ENCODE peak calls at places on chromosomes 7 and 10, in four cellular contexts. B is K562, P is WTC11, V is GM12878. L is an unnamed sample.

GRCh38 chr7:20408467-20408826 is 77.7 kb downstream of the ITGB8 start:
- DNase-seq in V (no peak), P (no peak), B (no peak), L (no peak)

GRCh38 chr7:48875300-48875916 is 48.9 kb upstream of the CDC14C start:
- DNase-seq in P (peak; percentile 61), B (no peak), V (no peak), L (peak; percentile 15)

GRCh38 chr10:24382045-24382444 is 173.1 kb downstream of the KIAA1217 start:
- DNase-seq in P (no peak), V (no peak), B (no peak), L (no peak)

GRCh38 chr10:127911218-127911866 is 4.4 kb downstream of the PTPRE start:
- DNase-seq in P (no peak), B (no peak), V (no peak), L (no peak)

GRCh38 chr7:28685660-28686417 is 272.3 kb downstream of the TRIL start:
- DNase-seq in B (peak; percentile 38), P (peak; percentile 45), V (no peak), L (peak; percentile 68)

GRCh38 chr7:47688311-47689100 is 106.6 kb upstream of the TNS3 start:
- DNase-seq in P (no peak), B (no peak), V (no peak), L (peak; percentile 50)

GRCh38 chr10:70804424-70804814 is 11.3 kb upstream of the SGPL1 start:
- DNase-seq in P (no peak), V (no peak), B (no peak), L (peak; percentile 51)

GRCh38 chr10:51653025-51653424 is 46.4 kb downstream of the CSTF2T start:
- DNase-seq in B (no peak), V (no peak), P (no peak), L (no peak)

GRCh38 chr10:131213651-131214505 is 97.6 kb downstream of the TCERG1L start:
- DNase-seq in P (no peak), V (no peak), B (no peak), L (no peak)

GRCh38 chr10:50991496-50992355 is 82.6 kb upstream of the PRKG1 start:
- DNase-seq in P (peak; percentile 38), V (no peak), B (no peak), L (no peak)

GRCh38 chr10:14688606-14689005 is 86.1 kb downstream of the FAM107B start:
- DNase-seq in P (no peak), V (no peak), B (no peak), L (no peak)

GRCh38 chr7:5712566-5712965 is 68.9 kb downstream of the RNF216 start:
- DNase-seq in P (no peak), V (no peak), B (no peak), L (no peak)

GRCh38 chr7:88147949-88148348 is 71.9 kb downstream of the SRI start:
- DNase-seq in V (no peak), P (no peak), B (no peak), L (no peak)

GRCh38 chr7:74407958-74408357 is 45.7 kb upstream of the GTF2IRD1 start:
- DNase-seq in P (no peak), B (no peak), V (no peak), L (no peak)

GRCh38 chr7:158280467-158281154 is 307.0 kb downstream of the PTPRN2 start:
- DNase-seq in B (no peak), V (no peak), P (no peak), L (no peak)

GRCh38 chr7:87220734-87221215 is 1.2 kb upstream of the TMEM243 start:
- DNase-seq in B (no peak), P (peak; percentile 17), V (no peak), L (no peak)

GRCh38 chr10:43440782-43441134 is 3.8 kb downstream of the ZNF487 start:
- DNase-seq in B (no peak), V (no peak), P (no peak), L (no peak)
- TF ChIP-seq CREM in B (no peak), V (no peak), P (no peak), L (no peak)

DNA sequence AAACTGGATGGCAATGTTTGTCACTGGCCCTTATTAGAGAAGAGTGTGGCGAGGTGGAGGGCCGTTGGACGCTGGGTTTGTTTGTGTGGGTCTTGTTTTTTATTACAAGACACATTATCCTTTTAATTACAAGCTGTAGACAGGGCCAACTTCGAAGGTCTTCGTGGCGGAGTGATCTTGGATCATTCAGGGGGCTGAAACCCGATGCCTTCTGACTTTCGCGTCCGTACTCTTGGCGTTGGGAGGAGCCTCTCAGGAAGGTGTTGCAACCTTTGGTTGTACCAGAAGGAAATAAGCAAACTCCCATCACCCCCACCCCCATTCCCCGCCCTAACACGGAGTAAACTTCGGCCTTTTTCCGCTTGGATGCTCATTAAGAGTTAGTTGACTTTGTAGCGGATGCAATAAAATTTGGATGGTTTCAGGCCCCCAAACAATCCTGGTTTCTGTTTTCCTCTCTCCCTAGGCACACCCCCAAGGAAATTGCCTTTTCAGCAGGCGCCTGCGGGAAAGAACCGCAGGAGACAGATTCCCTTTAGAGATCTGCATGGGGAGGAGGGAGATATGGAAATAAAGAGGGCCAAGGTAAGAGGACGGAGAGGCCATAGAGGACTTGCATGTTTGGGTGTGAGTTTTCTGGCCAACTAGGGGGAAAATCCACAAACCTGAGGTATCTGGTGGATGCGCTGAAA is 294.5 kb upstream of the NFE2L3 start:
- DNase-seq in B (peak; percentile 47), P (peak; percentile 56), V (no peak), L (no peak)
- TF ChIP-seq CREM in B (no peak), P (no peak), V (no peak), L (no peak)

DNA sequence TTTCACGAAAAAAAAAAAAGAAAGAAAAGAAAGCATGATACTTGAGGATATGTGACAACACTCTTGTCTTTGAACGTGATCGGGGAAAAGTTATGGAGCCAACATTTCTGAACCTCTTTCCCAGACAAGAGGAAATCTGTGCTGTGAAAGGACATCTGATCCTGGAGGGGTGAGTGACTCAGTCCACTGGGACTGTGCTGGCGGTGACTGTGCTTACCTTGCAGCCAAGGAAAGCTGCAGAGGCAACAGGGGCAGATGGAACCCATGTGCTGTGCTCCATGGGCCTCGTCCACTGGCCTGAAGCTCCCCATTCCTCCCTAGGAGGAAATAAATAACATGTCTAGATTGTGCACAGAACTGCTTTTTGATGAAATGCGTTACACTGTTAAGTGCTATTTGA is 116.5 kb upstream of the RAB11FIP2 start:
- DNase-seq in B (no peak), V (no peak), P (no peak), L (no peak)
- TF ChIP-seq CREM in B (no peak), V (no peak), P (no peak), L (no peak)

DNA sequence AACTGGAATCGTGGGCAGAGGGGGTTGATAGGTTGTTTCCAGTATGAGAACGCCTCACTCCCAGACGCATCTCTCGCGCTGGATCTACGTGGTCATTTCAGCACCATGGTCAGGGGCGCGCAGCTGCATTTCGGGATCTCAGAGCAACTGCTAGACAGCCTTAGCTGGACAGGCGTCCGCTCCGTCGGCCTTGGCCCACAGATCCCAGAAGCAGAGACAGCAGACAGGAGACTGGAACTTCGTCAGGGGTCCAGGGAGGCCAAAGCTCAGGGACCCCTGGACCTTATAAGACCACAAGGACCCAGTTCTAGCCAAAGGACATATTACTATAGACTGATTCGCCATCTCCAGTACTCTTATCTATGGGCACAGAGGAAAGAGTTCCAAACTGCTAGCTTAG is 5.3 kb downstream of the NEUROG3 start:
- DNase-seq in V (no peak), B (peak; percentile 67), P (peak; percentile 83), L (peak; percentile 6)
- TF ChIP-seq CREM in V (no peak), B (peak; percentile 83), P (no peak), L (no peak)

GRCh38 chr7:39375874-39376190 is 190.4 kb upstream of the YAE1 start:
- DNase-seq in B (no peak), P (no peak), V (no peak), L (no peak)
- TF ChIP-seq CREM in B (no peak), P (no peak), V (no peak), L (no peak)

GRCh38 chr10:9301148-9301547 is 1246.7 kb downstream of the GATA3 start:
- DNase-seq in P (no peak), B (no peak), V (no peak), L (no peak)

GRCh38 chr10:9302142-9302746 is 1247.8 kb downstream of the GATA3 start:
- DNase-seq in B (peak; percentile 8), V (no peak), P (no peak), L (peak; percentile 33)

GRCh38 chr10:9301554-9301953 is 1247.1 kb downstream of the GATA3 start:
- DNase-seq in P (no peak), V (no peak), B (no peak), L (no peak)

GRCh38 chr10:9299966-9300365 is 1245.5 kb downstream of the GATA3 start:
- DNase-seq in B (no peak), P (no peak), V (no peak), L (no peak)

GRCh38 chr10:9305018-9305655 is 1250.6 kb downstream of the GATA3 start:
- DNase-seq in B (no peak), V (no peak), P (no peak), L (peak; percentile 9)
- TF ChIP-seq CREM in B (no peak), V (no peak), P (no peak), L (no peak)

GRCh38 chr7:68744036-68744435 is 854.2 kb upstream of the AUTS2 start:
- DNase-seq in P (no peak), V (no peak), B (no peak), L (no peak)
- TF ChIP-seq CREM in P (no peak), V (no peak), B (no peak), L (no peak)

DNA sequence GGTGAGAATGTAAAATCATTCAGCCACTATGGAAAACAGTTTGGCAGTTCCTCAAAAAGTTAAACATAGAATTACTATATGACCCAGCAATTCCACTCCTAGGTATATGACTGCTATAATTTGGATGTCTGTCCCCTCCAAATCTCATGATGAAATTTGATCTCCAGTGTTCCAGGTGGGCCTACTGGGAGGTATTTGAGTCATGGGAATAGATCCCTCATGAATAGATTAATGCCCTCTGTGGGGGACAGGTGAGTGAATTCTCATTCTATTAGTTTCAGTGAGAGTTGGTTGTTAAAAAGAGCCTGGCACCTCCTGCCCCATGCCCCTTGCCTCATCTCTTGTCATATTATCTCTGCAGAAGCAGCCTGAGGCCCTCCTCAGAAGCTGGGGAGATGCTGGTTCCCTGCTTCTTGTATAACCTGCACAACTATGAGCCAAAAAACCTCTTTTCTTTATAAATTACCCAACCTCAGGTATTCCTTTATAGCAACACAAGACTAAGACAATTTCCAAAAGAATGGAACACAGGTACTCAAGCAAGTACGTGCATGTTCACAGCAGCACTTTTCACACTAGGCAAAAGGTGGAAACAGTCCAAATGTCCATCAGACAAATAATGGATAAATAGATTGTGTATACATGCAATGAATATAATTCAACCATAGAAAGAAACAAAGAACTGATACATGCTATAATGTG is 8.8 kb upstream of the SLC25A28 start:
- DNase-seq in P (no peak), B (no peak), V (no peak), L (no peak)
- TF ChIP-seq CREM in P (no peak), B (no peak), V (no peak), L (no peak)

GRCh38 chr7:101173752-101174244 is 6.3 kb downstream of the NAT16 start:
- DNase-seq in P (peak; percentile 91), V (no peak), B (peak; percentile 94), L (no peak)
- TF ChIP-seq CREM in P (no peak), V (no peak), B (peak; percentile 5), L (no peak)

L was measured in HepG2.